ENCODE peak calls at places on chromosomes 3 and 15, in five cellular contexts. One of them, this sample, is unnamed. For H3K79me2, the result is how much of the 10 kb centered on the place peaks cover.

GRCh38 chr15:40069178-40070165 is 30.5 kb upstream of the SRP14 start:
- DNase-seq in K562: no peak
- DNase-seq in GM12878: no peak
- DNase-seq in HepG2: peak
- DNase-seq in GM23338: peak
- DNase-seq in this sample: peak

GRCh38 chr3:125062904-125063618 is 7.3 kb upstream of the HEG1 start:
- DNase-seq in GM12878: no peak
- DNase-seq in GM23338: no peak
- DNase-seq in HepG2: peak
- DNase-seq in K562: no peak
- DNase-seq in this sample: peak

GRCh38 chr3:127951276-127951675 is 36.2 kb downstream of the KBTBD12 start:
- DNase-seq in GM23338: no peak
- DNase-seq in HepG2: no peak
- DNase-seq in K562: no peak
- DNase-seq in GM12878: no peak
- DNase-seq in this sample: peak

GRCh38 chr3:63980830-63981498 is 42.3 kb downstream of the PSMD6 start:
- DNase-seq in K562: no peak
- DNase-seq in GM23338: no peak
- DNase-seq in GM12878: no peak
- DNase-seq in HepG2: no peak
- DNase-seq in this sample: no peak

GRCh38 chr3:152229692-152230091 is 39.0 kb upstream of the MBNL1 start:
- DNase-seq in GM23338: peak
- DNase-seq in K562: no peak
- DNase-seq in HepG2: peak
- DNase-seq in GM12878: no peak
- DNase-seq in this sample: peak

GRCh38 chr3:10516835-10517465 is 11.6 kb upstream of the ATP2B2 start:
- DNase-seq in HepG2: no peak
- DNase-seq in GM12878: no peak
- DNase-seq in K562: no peak
- DNase-seq in GM23338: no peak
- DNase-seq in this sample: no peak

GRCh38 chr3:138974467-138974866 is 27.4 kb downstream of the FOXL2NB start:
- DNase-seq in GM23338: no peak
- DNase-seq in HepG2: no peak
- DNase-seq in GM12878: no peak
- DNase-seq in K562: no peak
- DNase-seq in this sample: peak

GRCh38 chr15:49673861-49674260 is 53.0 kb downstream of the DTWD1 start:
- DNase-seq in K562: no peak
- DNase-seq in GM23338: no peak
- DNase-seq in GM12878: no peak
- DNase-seq in HepG2: no peak
- DNase-seq in this sample: no peak

GRCh38 chr3:46561951-46562350 is 4.2 kb downstream of the LRRC2 start:
- DNase-seq in GM23338: no peak
- DNase-seq in K562: no peak
- DNase-seq in HepG2: no peak
- DNase-seq in GM12878: no peak
- DNase-seq in this sample: no peak

GRCh38 chr3:129119365-129120100 is 2.1 kb downstream of the RAB43 start:
- DNase-seq in HepG2: peak
- DNase-seq in GM23338: no peak
- DNase-seq in GM12878: no peak
- DNase-seq in K562: no peak
- DNase-seq in this sample: peak

GRCh38 chr15:57698243-57698642 is 8.3 kb upstream of the POLR2M start:
- DNase-seq in HepG2: no peak
- DNase-seq in GM23338: no peak
- DNase-seq in K562: no peak
- DNase-seq in GM12878: no peak
- DNase-seq in this sample: no peak

GRCh38 chr3:56980798-56981390 is 79.6 kb upstream of the SPATA12 start:
- DNase-seq in GM23338: no peak
- DNase-seq in HepG2: no peak
- DNase-seq in GM12878: no peak
- DNase-seq in K562: no peak
- DNase-seq in this sample: peak
- TF ChIP-seq POLR2AphosphoS5 in GM23338: no peak
- TF ChIP-seq POLR2AphosphoS5 in HepG2: no peak
- TF ChIP-seq POLR2AphosphoS5 in GM12878: no peak
- TF ChIP-seq POLR2AphosphoS5 in K562: no peak
- TF ChIP-seq POLR2AphosphoS5 in this sample: peak

GRCh38 chr15:43093026-43093425 is 12.8 kb downstream of the UBR1 start:
- DNase-seq in HepG2: no peak
- DNase-seq in GM12878: no peak
- DNase-seq in K562: no peak
- DNase-seq in GM23338: no peak
- DNase-seq in this sample: no peak
- H3K79me2 ChIP-seq in HepG2: under half
- H3K79me2 ChIP-seq in GM12878: under half
- H3K79me2 ChIP-seq in K562: half or more
- H3K79me2 ChIP-seq in GM23338: half or more
- H3K79me2 ChIP-seq in this sample: half or more

GRCh38 chr15:72540606-72541237 is 66.6 kb downstream of the ARIH1 start:
- DNase-seq in K562: no peak
- DNase-seq in HepG2: no peak
- DNase-seq in GM23338: peak
- DNase-seq in GM12878: no peak
- DNase-seq in this sample: no peak

GRCh38 chr15:72536506-72536905 is 62.4 kb downstream of the ARIH1 start:
- DNase-seq in GM12878: no peak
- DNase-seq in HepG2: no peak
- DNase-seq in GM23338: no peak
- DNase-seq in K562: no peak
- DNase-seq in this sample: no peak

GRCh38 chr15:72538931-72539330 is 64.8 kb downstream of the ARIH1 start:
- DNase-seq in GM23338: no peak
- DNase-seq in K562: no peak
- DNase-seq in HepG2: no peak
- DNase-seq in GM12878: no peak
- DNase-seq in this sample: no peak

GRCh38 chr15:72535911-72536310 is 61.8 kb downstream of the ARIH1 start:
- DNase-seq in GM23338: no peak
- DNase-seq in HepG2: no peak
- DNase-seq in GM12878: no peak
- DNase-seq in K562: no peak
- DNase-seq in this sample: no peak

GRCh38 chr15:72541714-72542113 is 67.6 kb downstream of the ARIH1 start:
- DNase-seq in GM12878: no peak
- DNase-seq in GM23338: no peak
- DNase-seq in HepG2: no peak
- DNase-seq in K562: no peak
- DNase-seq in this sample: no peak
- TF ChIP-seq POLR2AphosphoS5 in GM12878: no peak
- TF ChIP-seq POLR2AphosphoS5 in GM23338: no peak
- TF ChIP-seq POLR2AphosphoS5 in HepG2: no peak
- TF ChIP-seq POLR2AphosphoS5 in K562: no peak
- TF ChIP-seq POLR2AphosphoS5 in this sample: no peak

GRCh38 chr3:57073628-57074027 is 13.2 kb downstream of the SPATA12 start:
- DNase-seq in K562: no peak
- DNase-seq in GM12878: no peak
- DNase-seq in HepG2: no peak
- DNase-seq in GM23338: no peak
- DNase-seq in this sample: no peak
- H3K79me2 ChIP-seq in K562: under half
- H3K79me2 ChIP-seq in GM12878: under half
- H3K79me2 ChIP-seq in HepG2: under half
- H3K79me2 ChIP-seq in GM23338: under half
- H3K79me2 ChIP-seq in this sample: under half

DNA sequence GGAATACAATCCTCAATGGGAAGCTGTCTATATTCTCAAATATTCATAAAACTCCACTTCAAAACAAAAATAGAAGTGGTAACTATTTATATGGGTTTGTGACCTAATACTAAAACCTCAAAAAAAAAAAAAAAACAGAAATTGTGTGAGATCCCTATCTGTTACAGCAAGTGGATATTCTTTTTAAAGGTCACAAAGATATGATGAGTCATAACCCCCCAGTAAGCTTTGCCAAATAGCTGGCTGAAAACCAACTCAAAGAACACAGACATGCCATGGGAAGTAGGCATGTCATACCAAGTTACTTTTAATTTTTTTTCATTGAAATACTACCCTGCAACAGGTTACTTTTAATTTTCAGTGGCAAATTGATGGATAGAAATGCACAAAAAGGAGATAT is 62.5 kb downstream of the CBLB start:
- DNase-seq in K562: peak
- DNase-seq in GM12878: no peak
- DNase-seq in HepG2: peak
- DNase-seq in GM23338: no peak
- DNase-seq in this sample: peak
- TF ChIP-seq POLR2AphosphoS5 in K562: no peak
- TF ChIP-seq POLR2AphosphoS5 in GM12878: no peak
- TF ChIP-seq POLR2AphosphoS5 in HepG2: no peak
- TF ChIP-seq POLR2AphosphoS5 in GM23338: no peak
- TF ChIP-seq POLR2AphosphoS5 in this sample: no peak

GRCh38 chr3:71446734-71447133 is 136.8 kb downstream of the FOXP1 start:
- DNase-seq in GM23338: no peak
- DNase-seq in GM12878: no peak
- DNase-seq in HepG2: no peak
- DNase-seq in K562: no peak
- DNase-seq in this sample: no peak
- H3K79me2 ChIP-seq in GM23338: under half
- H3K79me2 ChIP-seq in GM12878: under half
- H3K79me2 ChIP-seq in HepG2: under half
- H3K79me2 ChIP-seq in K562: under half
- H3K79me2 ChIP-seq in this sample: under half

This sample was measured in endothelial cell of umbilical vein.